ENCODE peak calls at places on chromosomes 4 and X, in four cellular contexts. One of them, this sample, is unnamed.

GRCh38 chrX:152884171-152884570 is 13.7 kb upstream of the ZNF185 start:
- DNase-seq in SK-N-SH: no peak
- DNase-seq in HCT116: no peak
- DNase-seq in A549: no peak
- DNase-seq in this sample: no peak

GRCh38 chr4:165839615-165840333 is 33.3 kb upstream of the TLL1 start:
- DNase-seq in SK-N-SH: no peak
- DNase-seq in HCT116: no peak
- DNase-seq in A549: no peak
- DNase-seq in this sample: no peak

GRCh38 chr4:140739971-140740370 is 16.2 kb downstream of the TBC1D9 start:
- DNase-seq in SK-N-SH: no peak
- DNase-seq in HCT116: no peak
- DNase-seq in A549: no peak
- DNase-seq in this sample: peak; percentile 44

GRCh38 chrX:136584545-136584944 is 52.5 kb downstream of the VGLL1 start:
- DNase-seq in SK-N-SH: no peak
- DNase-seq in HCT116: no peak
- DNase-seq in A549: no peak
- DNase-seq in this sample: no peak

GRCh38 chr4:180560896-180561295 is 1682.3 kb upstream of the TENM3 start:
- DNase-seq in SK-N-SH: no peak
- DNase-seq in HCT116: no peak
- DNase-seq in A549: no peak
- DNase-seq in this sample: no peak

GRCh38 chr4:157992038-157992706 is 180.7 kb downstream of the GASK1B start:
- DNase-seq in SK-N-SH: peak; percentile 10
- DNase-seq in HCT116: peak; percentile 73
- DNase-seq in A549: peak; percentile 68
- DNase-seq in this sample: peak; percentile 60

GRCh38 chr4:112519689-112520597 is 4.0 kb upstream of the NEUROG2 start:
- DNase-seq in SK-N-SH: peak; percentile 35
- DNase-seq in HCT116: no peak
- DNase-seq in A549: no peak
- DNase-seq in this sample: no peak

GRCh38 chr4:518569-519083 is 19.6 kb downstream of the PIGG start:
- DNase-seq in SK-N-SH: no peak
- DNase-seq in HCT116: no peak
- DNase-seq in A549: no peak
- DNase-seq in this sample: no peak

GRCh38 chr4:74181225-74181624 is 23.3 kb downstream of the MTHFD2L start:
- DNase-seq in SK-N-SH: no peak
- DNase-seq in HCT116: no peak
- DNase-seq in A549: no peak
- DNase-seq in this sample: no peak
- TF ChIP-seq RAD21 in SK-N-SH: no peak
- TF ChIP-seq RAD21 in HCT116: no peak
- TF ChIP-seq RAD21 in A549: no peak
- TF ChIP-seq RAD21 in this sample: no peak

DNA sequence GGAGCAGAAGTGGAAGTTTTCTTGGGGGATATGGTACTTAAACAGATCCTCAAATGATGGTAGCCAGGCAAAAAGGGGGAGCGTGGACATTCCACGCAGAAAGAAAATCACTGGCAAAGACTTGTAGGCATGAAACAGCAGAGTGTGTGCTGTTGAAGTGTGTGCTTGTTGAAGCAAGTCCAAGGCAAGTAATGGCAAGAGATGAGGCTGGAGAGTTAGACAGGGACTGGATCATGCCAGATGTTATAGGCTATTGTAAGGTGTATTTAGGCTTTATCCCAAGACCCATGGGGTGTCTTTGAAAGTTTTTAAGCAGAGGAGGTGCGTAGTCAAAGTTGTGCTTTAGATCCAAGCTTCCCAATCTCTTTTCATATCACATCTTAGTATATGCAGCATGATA is 124.5 kb downstream of the MBNL3 start:
- DNase-seq in SK-N-SH: no peak
- DNase-seq in HCT116: no peak
- DNase-seq in A549: no peak
- DNase-seq in this sample: no peak
- TF ChIP-seq RAD21 in SK-N-SH: no peak
- TF ChIP-seq RAD21 in HCT116: no peak
- TF ChIP-seq RAD21 in A549: no peak
- TF ChIP-seq RAD21 in this sample: no peak

GRCh38 chr4:26838055-26838842 is 22.4 kb upstream of the STIM2 start:
- DNase-seq in SK-N-SH: no peak
- DNase-seq in HCT116: no peak
- DNase-seq in A549: no peak
- DNase-seq in this sample: no peak
- TF ChIP-seq RAD21 in SK-N-SH: no peak
- TF ChIP-seq RAD21 in HCT116: no peak
- TF ChIP-seq RAD21 in A549: no peak
- TF ChIP-seq RAD21 in this sample: no peak

GRCh38 chr4:7281316-7282093 is 89.2 kb downstream of the SORCS2 start:
- DNase-seq in SK-N-SH: no peak
- DNase-seq in HCT116: no peak
- DNase-seq in A549: no peak
- DNase-seq in this sample: no peak

GRCh38 chr4:7280906-7281305 is 88.6 kb downstream of the SORCS2 start:
- DNase-seq in SK-N-SH: no peak
- DNase-seq in HCT116: no peak
- DNase-seq in A549: no peak
- DNase-seq in this sample: no peak

GRCh38 chr4:7282786-7283185 is 90.4 kb downstream of the SORCS2 start:
- DNase-seq in SK-N-SH: no peak
- DNase-seq in HCT116: no peak
- DNase-seq in A549: no peak
- DNase-seq in this sample: no peak

GRCh38 chr4:7279902-7280301 is 87.6 kb downstream of the SORCS2 start:
- DNase-seq in SK-N-SH: no peak
- DNase-seq in HCT116: no peak
- DNase-seq in A549: no peak
- DNase-seq in this sample: no peak

DNA sequence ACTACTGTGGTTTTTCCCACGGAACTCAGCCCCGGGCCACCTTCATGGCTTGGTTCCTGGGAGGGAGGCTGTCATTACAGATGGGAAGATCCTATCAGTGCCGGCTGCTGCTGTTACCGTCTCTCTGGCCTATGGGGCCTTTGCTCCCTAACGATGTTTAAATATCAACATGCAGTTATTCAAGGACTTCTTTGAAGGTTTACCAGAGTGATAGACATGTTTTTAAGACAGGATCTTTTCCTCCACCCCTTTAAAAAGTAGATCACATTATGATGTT is 89.7 kb downstream of the SORCS2 start:
- DNase-seq in SK-N-SH: peak; percentile 90
- DNase-seq in HCT116: no peak
- DNase-seq in A549: no peak
- DNase-seq in this sample: no peak
- TF ChIP-seq RAD21 in SK-N-SH: no peak
- TF ChIP-seq RAD21 in HCT116: no peak
- TF ChIP-seq RAD21 in A549: no peak
- TF ChIP-seq RAD21 in this sample: no peak

DNA sequence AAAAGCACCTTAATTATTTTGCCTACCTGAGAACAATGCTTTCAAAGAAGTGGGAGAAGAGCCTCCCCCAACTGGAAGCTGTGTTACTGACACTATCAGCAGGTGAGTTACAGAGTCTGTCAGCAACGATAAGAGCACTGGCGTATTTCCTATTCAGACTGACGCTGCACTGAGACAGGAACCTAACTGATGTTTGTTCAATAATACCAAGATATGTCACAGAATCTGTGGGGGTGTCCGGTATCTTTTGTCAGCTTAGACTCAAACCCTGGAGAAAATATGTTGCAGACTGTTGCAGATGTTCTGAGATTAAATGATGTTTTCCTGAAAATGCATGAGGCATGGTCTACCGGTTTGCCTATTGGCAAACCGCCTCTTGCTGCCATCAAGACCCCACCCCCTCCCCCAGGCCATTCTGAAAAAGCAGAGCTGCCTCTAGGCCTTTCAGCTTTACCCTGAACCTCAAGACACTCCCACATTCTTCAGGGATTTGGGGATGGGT is 115.2 kb upstream of the KIT start:
- DNase-seq in SK-N-SH: no peak
- DNase-seq in HCT116: no peak
- DNase-seq in A549: no peak
- DNase-seq in this sample: no peak
- TF ChIP-seq RAD21 in SK-N-SH: no peak
- TF ChIP-seq RAD21 in HCT116: no peak
- TF ChIP-seq RAD21 in A549: no peak
- TF ChIP-seq RAD21 in this sample: no peak

GRCh38 chrX:115362334-115363095 is 73.0 kb downstream of the LUZP4 start:
- DNase-seq in SK-N-SH: no peak
- DNase-seq in HCT116: no peak
- DNase-seq in A549: no peak
- DNase-seq in this sample: no peak

GRCh38 chrX:115366535-115366934 is 77.0 kb downstream of the LUZP4 start:
- DNase-seq in SK-N-SH: no peak
- DNase-seq in HCT116: no peak
- DNase-seq in A549: no peak
- DNase-seq in this sample: no peak

GRCh38 chrX:115367455-115367854 is 77.9 kb downstream of the LUZP4 start:
- DNase-seq in SK-N-SH: no peak
- DNase-seq in HCT116: no peak
- DNase-seq in A549: no peak
- DNase-seq in this sample: no peak

GRCh38 chrX:115367956-115368355 is 78.4 kb downstream of the LUZP4 start:
- DNase-seq in SK-N-SH: no peak
- DNase-seq in HCT116: no peak
- DNase-seq in A549: peak; percentile 5
- DNase-seq in this sample: no peak

GRCh38 chrX:115364625-115365024 is 75.1 kb downstream of the LUZP4 start:
- DNase-seq in SK-N-SH: no peak
- DNase-seq in HCT116: no peak
- DNase-seq in A549: no peak
- DNase-seq in this sample: peak; percentile 46
- TF ChIP-seq RAD21 in SK-N-SH: no peak
- TF ChIP-seq RAD21 in HCT116: no peak
- TF ChIP-seq RAD21 in A549: no peak
- TF ChIP-seq RAD21 in this sample: no peak

GRCh38 chr4:3637326-3638016 is 105.2 kb upstream of the LRPAP1 start:
- DNase-seq in SK-N-SH: no peak
- DNase-seq in HCT116: no peak
- DNase-seq in A549: no peak
- DNase-seq in this sample: no peak
- TF ChIP-seq RAD21 in SK-N-SH: no peak
- TF ChIP-seq RAD21 in HCT116: no peak
- TF ChIP-seq RAD21 in A549: no peak
- TF ChIP-seq RAD21 in this sample: no peak

This sample was measured in HepG2.